ENCODE peak calls at places on chromosomes 11 and 22, in four cellular contexts. Y is neuronal stem cell, E is IMR-90, C is H9. O is an unnamed sample. For H3K4me1, the result is how much of the 10 kb centered on the place peaks cover.

GRCh38 chr11:126438691-126439090 is 83.2 kb downstream of the ST3GAL4 start:
- DNase-seq in Y (no peak), E (no peak), C (no peak), O (peak)

GRCh38 chr22:36397081-36397766 is 9.5 kb upstream of the MYH9 start:
- DNase-seq in Y (no peak), E (peak), C (no peak), O (peak)

GRCh38 chr22:17845340-17845739 is 71.1 kb upstream of the BID start:
- DNase-seq in C (no peak), Y (no peak), E (no peak), O (no peak)

GRCh38 chr11:34600339-34601084 is 20.4 kb upstream of the EHF start:
- DNase-seq in C (no peak), E (peak), Y (no peak), O (no peak)

GRCh38 chr11:86803641-86804040 is 3.3 kb downstream of the PRSS23 start:
- DNase-seq in Y (no peak), C (no peak), E (no peak), O (peak)

GRCh38 chr11:115760528-115760837 is 256.3 kb upstream of the CADM1 start:
- DNase-seq in Y (peak), E (no peak), C (no peak), O (no peak)

GRCh38 chr22:45302047-45302446 is 7.7 kb upstream of the FAM118A start:
- DNase-seq in C (no peak), Y (no peak), E (peak), O (peak)

GRCh38 chr22:30277547-30278344 is 11.1 kb upstream of the OSM start:
- DNase-seq in E (peak), Y (no peak), C (no peak), O (peak)

GRCh38 chr11:132997396-132997795 is 534.9 kb downstream of the OPCML start:
- DNase-seq in C (no peak), Y (no peak), E (no peak), O (no peak)

GRCh38 chr11:16977136-16978020 is 36.8 kb downstream of the PLEKHA7 start:
- DNase-seq in E (no peak), Y (no peak), C (no peak), O (no peak)

GRCh38 chr11:92852946-92853345 is 116.5 kb upstream of the MTNR1B start:
- DNase-seq in C (no peak), E (no peak), Y (no peak), O (peak)

GRCh38 chr11:65384301-65384889 is 1.9 kb upstream of the SLC25A45 start:
- DNase-seq in C (no peak), E (peak), Y (no peak), O (peak)
- H3K9ac ChIP-seq in C (no peak), E (peak), Y (no peak), O (peak)

DNA sequence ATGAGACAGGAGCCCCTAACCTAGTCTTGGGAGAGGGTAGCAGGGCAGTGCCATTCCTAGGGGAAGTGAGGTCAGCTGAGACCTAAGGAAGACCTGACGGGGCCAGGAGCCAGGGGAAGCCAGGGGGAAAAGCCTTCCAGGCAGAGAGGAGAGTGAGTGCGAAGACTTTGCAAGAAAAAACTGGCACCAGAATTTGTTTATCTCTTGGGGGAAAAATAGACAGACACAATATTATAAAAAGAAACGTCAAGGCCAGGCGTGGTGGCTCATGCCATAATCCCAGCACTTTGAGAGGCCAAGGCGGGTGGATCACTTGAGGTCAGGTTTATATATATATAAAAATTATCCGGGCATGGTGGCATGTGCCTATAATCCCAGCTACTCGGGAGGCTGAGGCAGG is 26.9 kb upstream of the TESMIN start:
- DNase-seq in E (no peak), C (no peak), Y (no peak), O (no peak)
- H3K4me1 ChIP-seq in E (under half), C (under half), Y (under half), O (under half)

GRCh38 chr11:73661035-73661628 is 14.8 kb downstream of the PLEKHB1 start:
- DNase-seq in Y (peak), C (peak), E (peak), O (peak)

GRCh38 chr11:73660497-73661034 is 14.2 kb downstream of the PLEKHB1 start:
- DNase-seq in Y (no peak), C (no peak), E (no peak), O (no peak)

GRCh38 chr11:73664894-73665293 is 18.5 kb downstream of the PLEKHB1 start:
- DNase-seq in C (no peak), E (no peak), Y (no peak), O (no peak)

GRCh38 chr11:73662445-73663157 is 16.2 kb downstream of the PLEKHB1 start:
- DNase-seq in Y (no peak), C (no peak), E (peak), O (peak)

GRCh38 chr11:73663604-73664495 is 17.5 kb downstream of the PLEKHB1 start:
- DNase-seq in E (no peak), Y (no peak), C (no peak), O (no peak)
- H3K4me2 ChIP-seq in E (no peak), Y (no peak), C (no peak), O (no peak)

GRCh38 chr11:36361901-36362391 is 65.9 kb downstream of the PRR5L start:
- DNase-seq in C (peak), Y (no peak), E (peak), O (peak)

GRCh38 chr11:36362902-36363301 is 66.8 kb downstream of the PRR5L start:
- DNase-seq in C (no peak), E (peak), Y (no peak), O (peak)

GRCh38 chr11:36364551-36364950 is 68.5 kb downstream of the PRR5L start:
- DNase-seq in C (no peak), Y (no peak), E (no peak), O (peak)

GRCh38 chr11:36361472-36361871 is 65.4 kb downstream of the PRR5L start:
- DNase-seq in C (no peak), E (no peak), Y (no peak), O (peak)

DNA sequence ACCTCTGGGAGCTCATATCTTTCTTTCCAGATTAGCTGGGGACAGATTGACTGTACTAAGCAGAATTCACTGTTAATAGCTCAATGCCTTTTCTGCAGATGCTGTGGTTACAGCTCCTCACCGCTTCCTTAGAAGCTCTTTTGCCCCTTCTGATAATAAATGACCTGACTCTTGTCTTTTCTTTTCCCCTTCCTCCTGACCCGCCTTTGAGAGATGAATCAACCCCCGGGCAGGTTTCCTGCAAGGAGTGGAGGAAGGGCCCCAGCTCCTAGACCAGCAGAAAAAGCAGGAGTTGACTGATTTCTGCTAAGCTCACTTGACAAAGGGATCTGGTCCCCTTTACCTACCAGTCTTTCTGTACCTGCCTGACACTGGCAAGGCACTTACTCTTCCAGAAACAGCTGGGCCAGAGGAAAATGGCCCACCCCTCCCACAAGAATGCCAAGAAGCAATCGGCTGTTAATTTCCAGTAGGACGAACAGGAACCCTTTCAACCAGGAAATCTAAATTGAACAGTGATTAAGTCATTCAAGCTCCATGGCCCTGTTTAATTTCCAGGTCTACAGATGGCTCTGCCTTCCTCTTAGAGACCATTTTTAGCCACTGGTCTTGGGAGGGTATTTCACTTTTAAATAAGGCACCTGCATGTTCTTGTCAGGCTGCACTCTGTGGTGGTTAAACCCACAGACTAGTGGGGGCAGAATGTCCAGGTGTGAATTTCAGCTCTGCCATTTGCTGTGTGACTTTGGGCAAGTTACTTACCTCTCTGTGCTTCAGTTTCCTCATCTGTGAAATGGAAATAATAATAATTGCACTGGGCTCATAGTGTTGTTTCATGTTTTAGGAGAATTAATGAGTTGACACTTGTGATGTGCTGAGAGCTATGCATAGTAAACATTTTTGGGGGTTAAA is 67.5 kb downstream of the PRR5L start:
- DNase-seq in E (no peak), C (no peak), Y (no peak), O (peak)
- H3K9ac ChIP-seq in E (no peak), C (no peak), Y (no peak), O (no peak)

GRCh38 chr11:94732617-94733292 is 35.4 kb upstream of the AMOTL1 start:
- DNase-seq in Y (no peak), C (no peak), E (peak), O (peak)
- H3K4me1 ChIP-seq in Y (under half), C (under half), E (under half), O (half or more)

GRCh38 chr11:64648551-64648950 is 57.5 kb downstream of the SLC22A12 start:
- DNase-seq in E (no peak), Y (no peak), C (no peak), O (no peak)
- H3K4me2 ChIP-seq in E (no peak), Y (no peak), C (no peak), O (no peak)

O was measured in GM23248.